ENCODE peak calls at places on chromosomes 7 and 10, in seven cellular contexts. One of them, this sample, is unnamed.

GRCh38 chr7:18614841-18615240 is 119.3 kb downstream of the HDAC9 start:
- DNase-seq in endodermal cell: no peak
- DNase-seq in heart left ventricle: no peak
- DNase-seq in IMR-90: no peak
- DNase-seq in psoas muscle: no peak
- DNase-seq in left ventricle myocardium inferior: no peak
- DNase-seq in astrocyte: no peak
- DNase-seq in this sample: no peak

GRCh38 chr7:50649259-50649885 is 84.2 kb upstream of the DDC start:
- DNase-seq in psoas muscle: no peak
- DNase-seq in IMR-90: no peak
- DNase-seq in endodermal cell: no peak
- DNase-seq in left ventricle myocardium inferior: no peak
- DNase-seq in heart left ventricle: no peak
- DNase-seq in astrocyte: no peak
- DNase-seq in this sample: peak; percentile 73

GRCh38 chr7:151366872-151367207 is 25.2 kb downstream of the NUB1 start:
- DNase-seq in heart left ventricle: no peak
- DNase-seq in IMR-90: peak; percentile 91
- DNase-seq in left ventricle myocardium inferior: no peak
- DNase-seq in endodermal cell: no peak
- DNase-seq in psoas muscle: no peak
- DNase-seq in astrocyte: peak; percentile 82
- DNase-seq in this sample: no peak

GRCh38 chr7:80142853-80143580 is 8.4 kb downstream of the GNAI1 start:
- DNase-seq in psoas muscle: no peak
- DNase-seq in IMR-90: no peak
- DNase-seq in astrocyte: no peak
- DNase-seq in left ventricle myocardium inferior: no peak
- DNase-seq in endodermal cell: no peak
- DNase-seq in heart left ventricle: no peak
- DNase-seq in this sample: no peak

GRCh38 chr10:121831777-121832176 is 96.1 kb downstream of the ATE1 start:
- DNase-seq in heart left ventricle: no peak
- DNase-seq in endodermal cell: no peak
- DNase-seq in left ventricle myocardium inferior: no peak
- DNase-seq in astrocyte: no peak
- DNase-seq in psoas muscle: no peak
- DNase-seq in IMR-90: peak; percentile 4
- DNase-seq in this sample: no peak

GRCh38 chr7:22726849-22727792 is at the start of gene IL6:
- DNase-seq in astrocyte: peak; percentile 95
- DNase-seq in IMR-90: peak; percentile 97
- DNase-seq in heart left ventricle: peak; percentile 93
- DNase-seq in left ventricle myocardium inferior: peak; percentile 84
- DNase-seq in endodermal cell: peak; percentile 87
- DNase-seq in psoas muscle: peak; percentile 84
- DNase-seq in this sample: peak; percentile 96

GRCh38 chr10:16521311-16522016 is at the start of gene C1QL3:
- DNase-seq in IMR-90: peak; percentile 21
- DNase-seq in astrocyte: peak; percentile 10
- DNase-seq in left ventricle myocardium inferior: no peak
- DNase-seq in heart left ventricle: no peak
- DNase-seq in endodermal cell: peak; percentile 77
- DNase-seq in psoas muscle: no peak
- DNase-seq in this sample: no peak

GRCh38 chr10:43251664-43252165 is 15.2 kb downstream of the RASGEF1A start:
- DNase-seq in left ventricle myocardium inferior: no peak
- DNase-seq in astrocyte: no peak
- DNase-seq in IMR-90: no peak
- DNase-seq in endodermal cell: no peak
- DNase-seq in psoas muscle: no peak
- DNase-seq in heart left ventricle: peak; percentile 22
- DNase-seq in this sample: peak; percentile 69

GRCh38 chr10:96690755-96691730 is 29.3 kb downstream of the PIK3AP1 start:
- DNase-seq in IMR-90: peak; percentile 33
- DNase-seq in heart left ventricle: no peak
- DNase-seq in astrocyte: peak; percentile 47
- DNase-seq in endodermal cell: no peak
- DNase-seq in left ventricle myocardium inferior: no peak
- DNase-seq in psoas muscle: no peak
- DNase-seq in this sample: no peak

GRCh38 chr10:74771054-74771453 is 55.3 kb upstream of the KAT6B start:
- DNase-seq in endodermal cell: no peak
- DNase-seq in IMR-90: no peak
- DNase-seq in left ventricle myocardium inferior: no peak
- DNase-seq in heart left ventricle: no peak
- DNase-seq in astrocyte: no peak
- DNase-seq in psoas muscle: no peak
- DNase-seq in this sample: no peak

GRCh38 chr7:151601521-151602305 is 82.0 kb upstream of the RHEB start:
- DNase-seq in IMR-90: no peak
- DNase-seq in endodermal cell: no peak
- DNase-seq in left ventricle myocardium inferior: no peak
- DNase-seq in psoas muscle: no peak
- DNase-seq in heart left ventricle: no peak
- DNase-seq in astrocyte: peak; percentile 44
- DNase-seq in this sample: no peak

GRCh38 chr10:60353519-60354258 is 36.0 kb downstream of the ANK3 start:
- DNase-seq in IMR-90: peak; percentile 29
- DNase-seq in astrocyte: peak; percentile 8
- DNase-seq in endodermal cell: no peak
- DNase-seq in psoas muscle: no peak
- DNase-seq in left ventricle myocardium inferior: peak; percentile 37
- DNase-seq in heart left ventricle: no peak
- DNase-seq in this sample: no peak

GRCh38 chr7:120714945-120715344 is 143.0 kb downstream of the TSPAN12 start:
- DNase-seq in IMR-90: no peak
- DNase-seq in heart left ventricle: no peak
- DNase-seq in psoas muscle: no peak
- DNase-seq in left ventricle myocardium inferior: no peak
- DNase-seq in astrocyte: peak; percentile 27
- DNase-seq in endodermal cell: no peak
- DNase-seq in this sample: no peak

GRCh38 chr7:157596471-157596870 is 259.7 kb downstream of the DNAJB6 start:
- DNase-seq in endodermal cell: no peak
- DNase-seq in IMR-90: no peak
- DNase-seq in left ventricle myocardium inferior: no peak
- DNase-seq in psoas muscle: no peak
- DNase-seq in astrocyte: no peak
- DNase-seq in heart left ventricle: peak; percentile 44
- DNase-seq in this sample: no peak

GRCh38 chr10:94358480-94358879 is 4.3 kb downstream of the NOC3L start:
- DNase-seq in IMR-90: peak; percentile 96
- DNase-seq in left ventricle myocardium inferior: no peak
- DNase-seq in psoas muscle: no peak
- DNase-seq in endodermal cell: no peak
- DNase-seq in heart left ventricle: no peak
- DNase-seq in astrocyte: peak; percentile 96
- DNase-seq in this sample: no peak

GRCh38 chr10:112365451-112365850 is 8.5 kb upstream of the ACSL5 start:
- DNase-seq in endodermal cell: no peak
- DNase-seq in IMR-90: no peak
- DNase-seq in left ventricle myocardium inferior: no peak
- DNase-seq in heart left ventricle: no peak
- DNase-seq in psoas muscle: no peak
- DNase-seq in astrocyte: no peak
- DNase-seq in this sample: no peak
- TF ChIP-seq CTCF in endodermal cell: no peak
- TF ChIP-seq CTCF in IMR-90: no peak
- TF ChIP-seq CTCF in left ventricle myocardium inferior: no peak
- TF ChIP-seq CTCF in heart left ventricle: no peak
- TF ChIP-seq CTCF in psoas muscle: no peak
- TF ChIP-seq CTCF in astrocyte: no peak
- TF ChIP-seq CTCF in this sample: no peak

GRCh38 chr10:4312046-4312835 is 513.8 kb upstream of the AKR1E2 start:
- DNase-seq in left ventricle myocardium inferior: no peak
- DNase-seq in heart left ventricle: no peak
- DNase-seq in IMR-90: no peak
- DNase-seq in endodermal cell: no peak
- DNase-seq in psoas muscle: no peak
- DNase-seq in astrocyte: no peak
- DNase-seq in this sample: no peak

GRCh38 chr10:4315529-4315928 is 510.5 kb upstream of the AKR1E2 start:
- DNase-seq in astrocyte: peak; percentile 69
- DNase-seq in endodermal cell: no peak
- DNase-seq in IMR-90: peak; percentile 65
- DNase-seq in psoas muscle: no peak
- DNase-seq in left ventricle myocardium inferior: no peak
- DNase-seq in heart left ventricle: no peak
- DNase-seq in this sample: no peak

GRCh38 chr10:4319870-4320367 is 506.1 kb upstream of the AKR1E2 start:
- DNase-seq in heart left ventricle: no peak
- DNase-seq in psoas muscle: no peak
- DNase-seq in IMR-90: no peak
- DNase-seq in endodermal cell: no peak
- DNase-seq in left ventricle myocardium inferior: no peak
- DNase-seq in astrocyte: no peak
- DNase-seq in this sample: no peak

DNA sequence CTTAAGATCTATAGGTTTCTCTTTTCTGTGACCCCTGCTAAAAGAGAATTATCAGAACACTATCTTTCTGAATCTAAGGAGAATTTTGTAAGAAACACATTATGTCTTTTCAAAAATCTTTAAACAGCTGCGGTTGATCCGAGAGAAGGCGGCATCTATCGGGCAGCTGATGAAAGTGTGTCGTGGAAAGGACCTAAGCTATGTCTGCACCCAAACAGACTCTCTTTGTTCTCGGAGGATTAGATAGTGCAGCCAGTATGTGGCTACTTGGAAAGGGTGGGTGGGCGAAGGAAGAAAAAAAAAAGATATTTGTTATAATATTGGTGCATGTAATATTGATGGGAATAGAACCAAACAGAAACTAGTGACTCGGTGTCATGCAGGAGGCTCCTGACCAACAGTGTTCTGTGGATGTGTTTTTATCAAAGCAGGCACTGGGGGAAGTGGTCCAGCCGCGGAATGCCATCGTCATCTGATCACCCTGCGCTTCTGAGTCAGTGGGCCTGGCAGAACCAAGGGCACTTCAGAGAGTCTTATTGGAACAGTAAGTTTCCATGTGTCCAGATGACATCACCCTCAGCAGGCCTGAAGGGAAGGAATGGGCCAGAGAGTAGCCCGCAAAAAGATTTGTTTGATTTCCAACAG is 509.7 kb upstream of the AKR1E2 start:
- DNase-seq in endodermal cell: no peak
- DNase-seq in left ventricle myocardium inferior: peak; percentile 34
- DNase-seq in psoas muscle: peak; percentile 29
- DNase-seq in heart left ventricle: no peak
- DNase-seq in IMR-90: peak; percentile 89
- DNase-seq in astrocyte: peak; percentile 95
- DNase-seq in this sample: no peak
- TF ChIP-seq CTCF in endodermal cell: no peak
- TF ChIP-seq CTCF in left ventricle myocardium inferior: no peak
- TF ChIP-seq CTCF in psoas muscle: peak; percentile 17
- TF ChIP-seq CTCF in heart left ventricle: peak; percentile 25
- TF ChIP-seq CTCF in IMR-90: peak; percentile 29
- TF ChIP-seq CTCF in astrocyte: peak; percentile 9
- TF ChIP-seq CTCF in this sample: peak; percentile 39

DNA sequence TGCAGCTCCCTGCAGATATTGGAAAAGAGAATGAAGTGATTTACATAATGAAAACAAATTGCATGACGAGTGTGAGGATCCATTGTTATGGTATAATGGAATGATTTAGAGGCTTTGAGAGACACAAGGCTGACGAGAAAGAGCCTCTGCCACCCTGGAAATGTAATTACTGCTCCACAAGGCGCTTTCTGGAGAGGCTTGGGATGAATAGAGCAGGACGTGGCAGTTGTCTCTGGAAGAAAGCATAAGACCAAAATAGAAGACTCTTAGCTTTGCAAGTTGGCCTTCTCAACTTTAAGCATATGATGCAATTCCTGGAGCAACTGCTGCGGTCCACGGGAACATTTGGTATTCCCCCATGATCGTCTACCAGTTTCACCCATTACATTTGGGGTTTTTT is 181.9 kb upstream of the TCF7L2 start:
- DNase-seq in psoas muscle: no peak
- DNase-seq in left ventricle myocardium inferior: no peak
- DNase-seq in astrocyte: no peak
- DNase-seq in heart left ventricle: no peak
- DNase-seq in IMR-90: no peak
- DNase-seq in endodermal cell: no peak
- DNase-seq in this sample: no peak
- TF ChIP-seq CTCF in psoas muscle: no peak
- TF ChIP-seq CTCF in left ventricle myocardium inferior: no peak
- TF ChIP-seq CTCF in astrocyte: no peak
- TF ChIP-seq CTCF in heart left ventricle: no peak
- TF ChIP-seq CTCF in IMR-90: no peak
- TF ChIP-seq CTCF in endodermal cell: no peak
- TF ChIP-seq CTCF in this sample: no peak

GRCh38 chr10:131982185-131982756 is 548 bp upstream of the BNIP3 start:
- DNase-seq in psoas muscle: no peak
- DNase-seq in IMR-90: no peak
- DNase-seq in astrocyte: no peak
- DNase-seq in left ventricle myocardium inferior: no peak
- DNase-seq in endodermal cell: no peak
- DNase-seq in heart left ventricle: no peak
- DNase-seq in this sample: no peak

GRCh38 chr10:131980321-131980720 is 1.4 kb downstream of the BNIP3 start:
- DNase-seq in psoas muscle: no peak
- DNase-seq in IMR-90: no peak
- DNase-seq in left ventricle myocardium inferior: no peak
- DNase-seq in heart left ventricle: no peak
- DNase-seq in astrocyte: no peak
- DNase-seq in endodermal cell: no peak
- DNase-seq in this sample: no peak

GRCh38 chr10:131982796-131983195 is 1.1 kb upstream of the BNIP3 start:
- DNase-seq in IMR-90: no peak
- DNase-seq in astrocyte: no peak
- DNase-seq in psoas muscle: no peak
- DNase-seq in endodermal cell: no peak
- DNase-seq in heart left ventricle: no peak
- DNase-seq in left ventricle myocardium inferior: no peak
- DNase-seq in this sample: no peak

GRCh38 chr10:131980757-131981428 is 830 bp downstream of the BNIP3 start:
- DNase-seq in astrocyte: no peak
- DNase-seq in heart left ventricle: no peak
- DNase-seq in left ventricle myocardium inferior: no peak
- DNase-seq in IMR-90: no peak
- DNase-seq in psoas muscle: peak; percentile 20
- DNase-seq in endodermal cell: peak; percentile 84
- DNase-seq in this sample: no peak

DNA sequence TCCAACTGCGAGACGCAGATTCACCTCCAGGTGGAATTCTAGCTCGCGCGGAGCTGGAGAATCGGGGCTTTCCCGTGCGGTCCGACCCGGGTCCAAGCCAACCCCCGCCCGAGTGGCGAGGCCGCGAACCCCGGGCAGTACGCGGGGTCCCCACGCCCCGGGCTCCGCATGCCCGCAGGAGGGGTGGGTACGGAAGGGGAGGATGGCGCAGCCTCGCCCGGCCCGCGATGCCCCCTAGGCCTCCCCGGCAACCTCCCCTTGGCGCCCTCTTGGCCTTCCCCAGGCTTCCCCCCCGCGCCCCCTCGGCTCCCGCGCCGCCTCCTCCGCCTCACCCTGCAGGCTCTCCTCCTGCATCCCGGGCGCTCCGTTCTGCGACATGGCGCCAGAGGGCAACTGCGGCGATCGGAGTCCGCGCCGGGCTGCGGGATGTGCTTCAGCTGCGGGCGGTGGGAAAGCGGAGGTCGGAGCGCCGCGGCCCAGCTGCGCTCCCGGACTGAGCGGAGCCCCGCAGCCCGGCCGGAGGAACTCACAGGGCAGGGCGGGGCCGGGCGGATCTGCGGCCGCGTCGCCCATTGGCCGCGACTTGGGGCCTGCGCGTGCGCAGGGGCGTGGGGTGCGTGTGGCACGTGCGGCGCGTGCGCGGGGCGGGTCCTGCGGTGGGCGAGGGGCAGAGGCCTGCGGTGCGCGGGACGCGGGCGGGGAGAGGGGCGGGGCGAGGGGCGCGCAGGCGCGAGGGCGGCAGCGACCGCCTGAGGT is at the start of gene BNIP3:
- DNase-seq in endodermal cell: peak; percentile 97
- DNase-seq in astrocyte: peak; percentile 81
- DNase-seq in IMR-90: peak; percentile 94
- DNase-seq in heart left ventricle: peak; percentile 99
- DNase-seq in psoas muscle: peak; percentile 97
- DNase-seq in left ventricle myocardium inferior: peak; percentile 96
- DNase-seq in this sample: peak; percentile 99
- TF ChIP-seq CTCF in endodermal cell: peak; percentile 56
- TF ChIP-seq CTCF in astrocyte: no peak
- TF ChIP-seq CTCF in IMR-90: no peak
- TF ChIP-seq CTCF in heart left ventricle: no peak
- TF ChIP-seq CTCF in psoas muscle: peak; percentile 21
- TF ChIP-seq CTCF in left ventricle myocardium inferior: no peak
- TF ChIP-seq CTCF in this sample: peak; percentile 24